ENCODE peak calls at places on chromosome 5, in seven cellular contexts. T is H1, O is HepG2, I is K562, G is IMR-90, H is HCT116, A is GM12878. R is an unnamed sample.

GRCh38 chr5:160926428-160926827 is 74.4 kb upstream of the ATP10B start:
- DNase-seq in A (no peak), T (no peak), O (no peak), I (no peak), H (no peak), G (no peak), R (no peak)

GRCh38 chr5:16754621-16755020 is 137.8 kb upstream of the RETREG1 start:
- DNase-seq in H (no peak), A (no peak), O (no peak), G (no peak), I (no peak), T (no peak), R (no peak)

GRCh38 chr5:108148715-108149139 is 233.2 kb downstream of the FBXL17 start:
- DNase-seq in A (no peak), O (peak), I (no peak), T (no peak), H (no peak), G (peak), R (peak)

GRCh38 chr5:112869948-112870347 is 8.9 kb downstream of the SRP19 start:
- DNase-seq in A (no peak), H (no peak), T (no peak), G (no peak), O (no peak), I (no peak), R (no peak)

GRCh38 chr5:142422426-142422825 is 97.6 kb upstream of the SPRY4 start:
- DNase-seq in O (no peak), I (no peak), T (no peak), A (no peak), G (peak), H (no peak), R (no peak)

GRCh38 chr5:97131139-97131710 is 11.2 kb downstream of the LIX1 start:
- DNase-seq in I (no peak), T (no peak), A (no peak), O (no peak), G (peak), H (no peak), R (no peak)

GRCh38 chr5:119476341-119476740 is 24.0 kb downstream of the HSD17B4 start:
- DNase-seq in I (no peak), T (no peak), G (no peak), O (no peak), H (no peak), A (no peak), R (no peak)

GRCh38 chr5:7186818-7187217 is 209.1 kb upstream of the ADCY2 start:
- DNase-seq in G (no peak), T (no peak), I (no peak), A (no peak), H (no peak), O (no peak), R (no peak)

GRCh38 chr5:154042751-154043150 is 4.0 kb downstream of the MFAP3 start:
- DNase-seq in O (no peak), H (no peak), G (no peak), T (no peak), A (no peak), I (no peak), R (no peak)

GRCh38 chr5:7330141-7330712 is 65.7 kb upstream of the ADCY2 start:
- DNase-seq in T (no peak), A (no peak), I (no peak), G (no peak), H (no peak), O (no peak), R (no peak)

GRCh38 chr5:66587771-66588170 is 8.4 kb upstream of the MAST4 start:
- DNase-seq in A (no peak), I (no peak), T (no peak), H (no peak), O (no peak), G (no peak), R (no peak)

GRCh38 chr5:14675865-14676300 is 11.4 kb downstream of the OTULIN start:
- DNase-seq in H (no peak), T (no peak), G (no peak), O (no peak), I (no peak), A (peak), R (no peak)

GRCh38 chr5:44300551-44300950 is 88.7 kb downstream of the FGF10 start:
- DNase-seq in I (no peak), H (no peak), O (no peak), T (no peak), A (no peak), G (no peak), R (no peak)

GRCh38 chr5:176317534-176318374 is 43.8 kb downstream of the KIAA1191 start:
- DNase-seq in G (no peak), T (no peak), A (no peak), H (no peak), I (no peak), O (no peak), R (no peak)

GRCh38 chr5:96703985-96704384 is 41.8 kb downstream of the CAST start:
- DNase-seq in H (no peak), T (no peak), I (no peak), O (no peak), G (peak), A (no peak), R (no peak)

GRCh38 chr5:33309076-33309475 is 131.7 kb upstream of the TARS1 start:
- DNase-seq in H (no peak), T (no peak), A (no peak), G (no peak), O (no peak), I (no peak), R (no peak)

GRCh38 chr5:82011761-82012160 is 39.9 kb downstream of the ATG10 start:
- DNase-seq in I (no peak), H (no peak), A (no peak), G (peak), T (no peak), O (no peak), R (no peak)

GRCh38 chr5:37665889-37666288 is 174.0 kb downstream of the GDNF start:
- DNase-seq in H (peak), O (no peak), I (no peak), A (no peak), G (no peak), T (no peak), R (no peak)

GRCh38 chr5:30749971-30750370 is 443.5 kb upstream of the CDH6 start:
- DNase-seq in G (peak), O (no peak), I (no peak), T (no peak), A (no peak), H (no peak), R (no peak)

GRCh38 chr5:166367391-166367790 is 1924.1 kb upstream of the WWC1 start:
- DNase-seq in T (no peak), I (no peak), H (no peak), A (no peak), O (no peak), G (no peak), R (no peak)

GRCh38 chr5:77627869-77628674 is 10.4 kb downstream of the OTP start:
- DNase-seq in H (no peak), G (no peak), A (no peak), T (no peak), O (no peak), I (no peak), R (no peak)

GRCh38 chr5:33401482-33402390 is 39.0 kb upstream of the TARS1 start:
- DNase-seq in O (no peak), T (no peak), I (no peak), A (no peak), G (peak), H (peak), R (no peak)

GRCh38 chr5:112390327-112390726 is 28.8 kb downstream of the EPB41L4A start:
- DNase-seq in O (peak), H (no peak), I (no peak), A (no peak), G (no peak), T (no peak), R (no peak)

GRCh38 chr5:168531191-168531590 is 2.1 kb downstream of the FBLL1 start:
- DNase-seq in T (no peak), A (no peak), I (no peak), H (no peak), G (no peak), O (no peak), R (no peak)

GRCh38 chr5:155303134-155303533 is 289.6 kb downstream of the KIF4B start:
- DNase-seq in T (no peak), H (no peak), G (no peak), A (no peak), I (no peak), O (no peak), R (no peak)

GRCh38 chr5:134526483-134527155 is 1.1 kb downstream of the JADE2 start:
- DNase-seq in A (no peak), G (no peak), I (peak), O (peak), H (peak), T (no peak), R (no peak)

DNA sequence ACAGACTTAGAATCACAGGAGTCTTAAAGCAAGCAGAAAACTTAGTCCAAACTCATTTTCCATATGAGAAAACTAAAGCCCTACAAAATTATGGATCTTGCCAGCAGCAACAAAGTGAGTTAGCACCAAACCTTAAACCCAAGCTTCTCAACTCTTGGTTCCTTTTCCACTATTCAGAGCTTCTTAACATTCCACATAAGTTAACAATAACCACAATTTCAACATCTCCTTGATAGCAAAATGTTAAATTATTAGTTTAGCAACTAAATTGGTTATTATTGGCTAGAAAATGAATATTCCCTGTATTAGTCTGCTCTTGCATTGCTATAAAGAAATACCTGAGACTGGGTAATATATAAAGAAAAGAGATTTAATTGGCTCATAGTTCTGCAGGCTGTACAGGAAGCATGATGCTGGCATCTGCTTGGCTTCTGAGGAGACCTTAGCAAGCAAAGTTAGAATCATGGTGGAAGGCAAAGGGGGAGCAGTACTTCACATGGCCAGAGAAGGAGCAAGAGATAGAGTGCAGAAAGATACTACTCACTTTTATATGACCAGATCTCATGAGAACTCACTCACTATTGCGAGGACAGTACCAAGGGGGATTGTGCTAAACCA is 26.2 kb upstream of the ARSB start:
- DNase-seq in A (no peak), G (peak), O (no peak), H (no peak), T (no peak), I (no peak), R (no peak)
- TF ChIP-seq CEBPB in A (no peak), G (peak), O (no peak), H (no peak), T (no peak), I (no peak), R (no peak)

DNA sequence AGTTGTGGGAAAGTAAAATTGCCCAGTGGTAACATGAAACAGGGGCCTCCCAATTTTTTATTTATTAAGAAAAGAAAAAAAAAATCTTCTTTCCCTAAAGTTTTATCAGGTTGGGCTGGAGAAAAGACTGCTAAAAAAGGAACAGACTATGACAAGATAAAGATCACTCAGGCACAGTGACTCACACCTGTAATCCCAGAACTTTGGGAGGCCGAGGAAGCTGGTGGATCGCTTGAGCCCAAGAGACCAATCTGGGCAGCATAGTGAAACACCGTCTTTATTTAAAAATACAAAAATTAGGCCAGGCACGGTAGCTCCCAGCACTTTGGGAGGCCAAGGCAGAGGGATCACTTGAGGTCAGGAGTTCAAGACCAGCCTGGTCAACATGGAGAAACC is 312.5 kb downstream of the CETN3 start:
- DNase-seq in O (no peak), A (no peak), I (no peak), T (no peak), G (no peak), H (no peak), R (no peak)
- TF ChIP-seq CEBPB in O (no peak), A (no peak), I (no peak), T (no peak), G (no peak), H (no peak), R (no peak)

GRCh38 chr5:1785062-1785461 is 14.6 kb downstream of the MRPL36 start:
- DNase-seq in I (no peak), T (no peak), H (no peak), A (no peak), O (no peak), G (no peak), R (no peak)
- TF ChIP-seq CEBPB in I (no peak), T (no peak), H (no peak), A (no peak), O (no peak), G (no peak), R (no peak)

DNA sequence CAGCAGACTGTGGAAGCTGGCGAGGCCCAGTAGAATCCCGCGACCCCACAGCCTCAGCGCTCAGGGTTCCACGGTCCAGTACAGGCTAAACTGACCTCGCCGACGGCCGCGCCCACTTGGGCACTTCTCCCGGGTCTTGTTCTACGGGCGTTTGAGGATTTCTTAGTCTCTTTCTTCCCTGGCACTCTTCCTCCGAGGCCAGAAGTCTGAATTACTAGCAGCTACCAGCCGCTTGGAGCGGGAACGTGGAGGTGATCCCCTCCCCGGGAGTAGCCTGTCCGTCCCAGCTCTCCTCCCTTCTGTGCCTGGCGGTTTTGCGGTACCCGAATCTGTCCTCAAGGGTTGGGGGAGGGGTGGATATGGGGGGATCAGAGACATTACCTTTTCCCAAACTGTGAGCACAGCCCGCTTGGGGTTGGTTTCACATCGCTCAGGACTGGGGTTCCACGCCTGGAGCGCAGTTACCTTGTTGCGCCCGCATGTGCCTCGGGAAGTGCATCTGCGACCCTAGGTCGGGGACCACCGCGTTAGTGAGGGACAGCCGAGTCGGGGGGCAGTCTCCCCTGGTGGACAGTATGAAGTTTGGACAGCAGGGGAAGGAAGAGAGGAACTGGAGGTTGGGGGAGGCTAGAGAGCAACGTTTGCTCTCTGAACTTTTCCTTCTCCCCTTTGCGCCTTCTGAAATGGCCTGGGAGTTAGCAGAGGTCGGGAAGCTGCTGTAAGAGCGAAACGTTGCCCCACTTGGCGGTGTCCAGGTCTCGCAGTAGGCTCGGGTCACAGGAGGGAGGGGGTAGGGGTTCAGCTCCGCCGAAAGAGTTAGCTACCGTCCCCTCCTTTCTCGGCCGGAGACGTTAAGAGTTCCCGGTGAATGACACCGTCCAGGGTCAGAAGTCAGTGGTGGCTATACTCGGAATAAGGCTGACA is 190.8 kb downstream of the MEF2C start:
- DNase-seq in G (no peak), I (no peak), H (no peak), T (no peak), A (no peak), O (no peak), R (no peak)
- TF ChIP-seq CEBPB in G (no peak), I (no peak), H (no peak), T (no peak), A (no peak), O (no peak), R (no peak)

DNA sequence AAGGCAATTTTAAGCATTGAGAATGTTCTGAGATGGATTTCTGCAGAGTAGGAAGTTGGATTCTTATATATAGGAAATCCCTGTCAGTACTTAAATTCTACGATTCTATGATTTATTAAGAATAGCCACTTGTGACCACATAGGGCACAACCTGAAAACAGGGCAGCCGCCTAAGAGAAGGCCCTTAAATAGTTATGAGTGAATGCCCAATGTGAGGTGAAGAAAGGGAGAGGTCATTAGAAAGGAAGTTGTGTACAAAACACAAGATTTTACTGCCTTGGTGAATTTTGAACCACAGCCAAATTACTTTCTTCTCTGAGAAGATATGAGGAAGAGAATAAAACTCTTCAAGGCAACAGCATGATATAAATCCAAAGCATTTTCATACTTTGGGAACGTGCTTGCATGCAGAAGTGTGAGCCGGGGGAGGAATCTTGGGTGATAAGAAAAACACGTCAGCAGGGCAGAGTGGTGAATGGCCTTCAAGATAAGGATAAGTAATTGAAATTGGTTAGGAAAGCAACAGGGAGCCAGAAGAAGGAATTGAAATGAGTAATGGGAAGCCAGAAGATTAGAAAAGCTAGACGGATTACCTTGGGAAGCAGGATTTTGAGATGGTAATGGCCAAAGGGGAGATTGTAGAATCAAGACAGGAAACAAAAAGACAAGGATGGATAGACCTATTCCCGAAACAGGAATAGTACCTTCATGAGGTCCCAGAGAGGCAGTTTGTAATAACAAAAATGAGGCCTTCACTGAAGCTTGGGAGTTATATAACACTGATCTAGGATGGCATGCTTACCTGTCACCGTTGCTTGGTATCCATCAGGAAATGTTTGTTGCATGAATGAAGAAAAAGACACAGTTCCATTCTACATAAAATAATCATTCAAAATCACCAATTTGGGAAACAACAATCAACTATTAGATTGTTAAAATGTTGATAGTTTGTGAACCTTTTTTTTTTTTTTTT is 244.3 kb downstream of the PDE4D start:
- DNase-seq in O (no peak), A (no peak), G (no peak), I (no peak), T (no peak), H (no peak), R (no peak)
- TF ChIP-seq CEBPB in O (no peak), A (no peak), G (no peak), I (no peak), T (no peak), H (no peak), R (no peak)

GRCh38 chr5:58764199-58764598 is 181.3 kb downstream of the RAB3C start:
- DNase-seq in H (no peak), A (no peak), I (no peak), G (no peak), T (no peak), O (no peak), R (no peak)
- TF ChIP-seq CEBPB in H (no peak), A (no peak), I (no peak), G (no peak), T (no peak), O (no peak), R (no peak)

GRCh38 chr5:179186801-179187200 is 126.6 kb downstream of the ZNF354C start:
- DNase-seq in I (no peak), T (no peak), O (no peak), G (no peak), A (no peak), H (no peak), R (no peak)

GRCh38 chr5:179186092-179186419 is 125.9 kb downstream of the ZNF354C start:
- DNase-seq in A (no peak), H (no peak), G (no peak), T (no peak), O (no peak), I (no peak), R (no peak)

GRCh38 chr5:179188636-179189035 is 128.5 kb downstream of the ZNF354C start:
- DNase-seq in G (no peak), O (no peak), A (no peak), I (no peak), H (no peak), T (no peak), R (no peak)

GRCh38 chr5:179187229-179187678 is 127.1 kb downstream of the ZNF354C start:
- DNase-seq in I (no peak), O (peak), A (no peak), T (no peak), H (no peak), G (no peak), R (no peak)

DNA sequence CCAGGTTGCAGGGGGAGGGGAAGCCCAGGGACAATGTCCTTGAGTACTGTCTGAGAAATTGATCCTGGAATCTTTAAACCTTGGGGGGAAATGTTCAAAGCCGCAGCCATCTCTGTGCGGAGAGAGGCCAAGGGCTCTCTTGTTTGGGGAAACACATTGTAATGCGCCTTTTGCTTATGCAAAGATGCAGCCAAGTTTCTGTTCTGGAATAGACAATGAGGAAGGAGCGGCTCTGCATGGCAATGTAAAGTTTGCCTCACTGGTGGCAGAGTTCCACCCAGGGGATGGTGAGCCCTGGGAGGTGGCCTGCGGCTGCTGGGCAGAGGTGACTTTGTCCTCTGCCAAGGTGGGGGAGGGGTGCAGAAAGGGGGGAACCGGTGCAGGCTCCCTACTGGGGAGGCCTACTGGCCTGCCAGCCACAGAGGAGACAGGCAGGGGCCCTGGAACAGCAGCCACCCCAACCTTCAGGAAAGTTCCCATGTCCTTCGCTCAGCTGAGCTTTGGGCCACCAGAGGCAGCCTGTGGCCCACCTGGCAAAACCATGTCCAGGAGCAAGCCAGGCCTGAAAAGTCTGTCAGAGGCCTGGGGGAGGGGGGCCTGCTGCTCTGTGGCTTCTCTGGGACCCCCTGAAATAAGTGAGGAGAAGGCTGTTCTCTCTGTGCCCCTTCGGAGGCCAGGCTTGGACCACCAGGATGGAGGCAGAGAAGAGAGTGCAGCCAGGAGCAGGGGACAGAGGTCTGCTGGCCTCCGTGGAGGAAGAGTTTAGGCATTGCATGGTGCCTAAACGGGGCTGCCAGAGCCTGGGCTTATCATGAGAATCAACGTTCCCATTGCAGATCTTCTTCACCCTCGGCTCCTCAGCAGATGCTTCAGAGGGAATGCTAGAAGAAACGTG is 127.8 kb downstream of the ZNF354C start:
- DNase-seq in H (no peak), O (no peak), I (no peak), T (no peak), G (no peak), A (no peak), R (no peak)
- TF ChIP-seq CEBPB in H (no peak), O (no peak), I (no peak), T (no peak), G (no peak), A (no peak), R (no peak)